ENCODE peak calls at places on chromosomes 11 and 22, in nine cellular contexts. One of them, this sample, is unnamed.

GRCh38 chr11:75760710-75761493 is 7.7 kb upstream of the DGAT2 start:
- DNase-seq in AG04450: no peak
- DNase-seq in NCI-H1417: no peak
- DNase-seq in stimulated activated CD4-positive, alpha-beta T cell treated with anti-CD3 and anti-CD28 coated beads, Interleukin-2, amount 100 ng/mL, for 48 hours: no peak
- DNase-seq in uterus: no peak
- DNase-seq in COR-L47: no peak
- DNase-seq in nephron progenitor cell: no peak
- DNase-seq in activated T-helper 1 cell treated with Interleukin-2 at 50 U/mL for 16 hours: no peak
- DNase-seq in NCI-H460: no peak
- DNase-seq in this sample: peak; percentile 82

GRCh38 chr11:45648931-45649330 is 16.5 kb downstream of the CHST1 start:
- DNase-seq in AG04450: no peak
- DNase-seq in NCI-H1417: no peak
- DNase-seq in stimulated activated CD4-positive, alpha-beta T cell treated with anti-CD3 and anti-CD28 coated beads, Interleukin-2, amount 100 ng/mL, for 48 hours: no peak
- DNase-seq in uterus: no peak
- DNase-seq in COR-L47: no peak
- DNase-seq in nephron progenitor cell: no peak
- DNase-seq in activated T-helper 1 cell treated with Interleukin-2 at 50 U/mL for 16 hours: no peak
- DNase-seq in NCI-H460: no peak
- DNase-seq in this sample: no peak

GRCh38 chr11:11843233-11843632 is 1.5 kb downstream of the USP47 start:
- DNase-seq in AG04450: peak; percentile 49
- DNase-seq in NCI-H1417: no peak
- DNase-seq in stimulated activated CD4-positive, alpha-beta T cell treated with anti-CD3 and anti-CD28 coated beads, Interleukin-2, amount 100 ng/mL, for 48 hours: no peak
- DNase-seq in uterus: no peak
- DNase-seq in COR-L47: no peak
- DNase-seq in nephron progenitor cell: no peak
- DNase-seq in activated T-helper 1 cell treated with Interleukin-2 at 50 U/mL for 16 hours: no peak
- DNase-seq in NCI-H460: peak; percentile 23
- DNase-seq in this sample: peak; percentile 40

GRCh38 chr11:27861706-27862430 is 161.6 kb upstream of the BDNF start:
- DNase-seq in AG04450: peak; percentile 71
- DNase-seq in NCI-H1417: no peak
- DNase-seq in stimulated activated CD4-positive, alpha-beta T cell treated with anti-CD3 and anti-CD28 coated beads, Interleukin-2, amount 100 ng/mL, for 48 hours: no peak
- DNase-seq in uterus: no peak
- DNase-seq in COR-L47: no peak
- DNase-seq in nephron progenitor cell: no peak
- DNase-seq in activated T-helper 1 cell treated with Interleukin-2 at 50 U/mL for 16 hours: no peak
- DNase-seq in NCI-H460: peak; percentile 19
- DNase-seq in this sample: peak; percentile 82

GRCh38 chr22:47295982-47296381 is 533.5 kb downstream of the TBC1D22A start:
- DNase-seq in AG04450: no peak
- DNase-seq in NCI-H1417: no peak
- DNase-seq in stimulated activated CD4-positive, alpha-beta T cell treated with anti-CD3 and anti-CD28 coated beads, Interleukin-2, amount 100 ng/mL, for 48 hours: no peak
- DNase-seq in uterus: no peak
- DNase-seq in COR-L47: no peak
- DNase-seq in nephron progenitor cell: no peak
- DNase-seq in activated T-helper 1 cell treated with Interleukin-2 at 50 U/mL for 16 hours: no peak
- DNase-seq in NCI-H460: no peak
- DNase-seq in this sample: no peak

GRCh38 chr22:29719894-29720645 is at the start of gene CABP7:
- DNase-seq in AG04450: no peak
- DNase-seq in NCI-H1417: no peak
- DNase-seq in stimulated activated CD4-positive, alpha-beta T cell treated with anti-CD3 and anti-CD28 coated beads, Interleukin-2, amount 100 ng/mL, for 48 hours: no peak
- DNase-seq in uterus: no peak
- DNase-seq in COR-L47: no peak
- DNase-seq in nephron progenitor cell: peak; percentile 47
- DNase-seq in activated T-helper 1 cell treated with Interleukin-2 at 50 U/mL for 16 hours: no peak
- DNase-seq in NCI-H460: no peak
- DNase-seq in this sample: no peak

GRCh38 chr11:76207642-76208378 is 1.5 kb upstream of the WNT11 start:
- DNase-seq in AG04450: no peak
- DNase-seq in NCI-H1417: peak; percentile 79
- DNase-seq in stimulated activated CD4-positive, alpha-beta T cell treated with anti-CD3 and anti-CD28 coated beads, Interleukin-2, amount 100 ng/mL, for 48 hours: peak; percentile 75
- DNase-seq in uterus: peak; percentile 86
- DNase-seq in COR-L47: peak; percentile 65
- DNase-seq in nephron progenitor cell: peak; percentile 89
- DNase-seq in activated T-helper 1 cell treated with Interleukin-2 at 50 U/mL for 16 hours: peak; percentile 61
- DNase-seq in NCI-H460: peak; percentile 61
- DNase-seq in this sample: peak; percentile 62

GRCh38 chr22:21041937-21042336 is 3.8 kb upstream of the LRRC74B start:
- DNase-seq in AG04450: no peak
- DNase-seq in NCI-H1417: no peak
- DNase-seq in stimulated activated CD4-positive, alpha-beta T cell treated with anti-CD3 and anti-CD28 coated beads, Interleukin-2, amount 100 ng/mL, for 48 hours: no peak
- DNase-seq in uterus: no peak
- DNase-seq in COR-L47: no peak
- DNase-seq in nephron progenitor cell: no peak
- DNase-seq in activated T-helper 1 cell treated with Interleukin-2 at 50 U/mL for 16 hours: no peak
- DNase-seq in NCI-H460: no peak
- DNase-seq in this sample: peak; percentile 63

GRCh38 chr22:25365491-25366261 is 146.2 kb downstream of the CRYBB2 start:
- DNase-seq in AG04450: no peak
- DNase-seq in NCI-H1417: no peak
- DNase-seq in stimulated activated CD4-positive, alpha-beta T cell treated with anti-CD3 and anti-CD28 coated beads, Interleukin-2, amount 100 ng/mL, for 48 hours: no peak
- DNase-seq in uterus: no peak
- DNase-seq in COR-L47: no peak
- DNase-seq in nephron progenitor cell: no peak
- DNase-seq in activated T-helper 1 cell treated with Interleukin-2 at 50 U/mL for 16 hours: no peak
- DNase-seq in NCI-H460: no peak
- DNase-seq in this sample: no peak

GRCh38 chr22:38403806-38404205 is 51.2 kb downstream of the KCNJ4 start:
- DNase-seq in AG04450: no peak
- DNase-seq in NCI-H1417: no peak
- DNase-seq in stimulated activated CD4-positive, alpha-beta T cell treated with anti-CD3 and anti-CD28 coated beads, Interleukin-2, amount 100 ng/mL, for 48 hours: no peak
- DNase-seq in uterus: no peak
- DNase-seq in COR-L47: no peak
- DNase-seq in nephron progenitor cell: no peak
- DNase-seq in activated T-helper 1 cell treated with Interleukin-2 at 50 U/mL for 16 hours: no peak
- DNase-seq in NCI-H460: no peak
- DNase-seq in this sample: no peak